ENCODE peak calls at places on chromosomes 13 and 19, in six cellular contexts. One of them, this sample, is unnamed.

GRCh38 chr13:78978381-78978998 is 319.5 kb upstream of the OBI1 start:
- DNase-seq in DND-41: peak; percentile 53
- DNase-seq in ovary: no peak
- DNase-seq in astrocyte: peak; percentile 34
- DNase-seq in neural progenitor cell: peak; percentile 65
- DNase-seq in SK-N-SH: peak; percentile 34
- DNase-seq in this sample: peak; percentile 20

GRCh38 chr19:38765214-38765613 is 8.1 kb downstream of the LGALS7 start:
- DNase-seq in DND-41: no peak
- DNase-seq in ovary: no peak
- DNase-seq in astrocyte: no peak
- DNase-seq in neural progenitor cell: no peak
- DNase-seq in SK-N-SH: no peak
- DNase-seq in this sample: no peak

GRCh38 chr13:113903361-113903760 is 39.5 kb upstream of the GAS6 start:
- DNase-seq in DND-41: no peak
- DNase-seq in ovary: no peak
- DNase-seq in astrocyte: peak; percentile 69
- DNase-seq in neural progenitor cell: no peak
- DNase-seq in SK-N-SH: no peak
- DNase-seq in this sample: no peak

GRCh38 chr19:2529473-2529918 is 53.6 kb downstream of the GADD45B start:
- DNase-seq in DND-41: no peak
- DNase-seq in ovary: no peak
- DNase-seq in astrocyte: peak; percentile 74
- DNase-seq in neural progenitor cell: no peak
- DNase-seq in SK-N-SH: no peak
- DNase-seq in this sample: no peak

GRCh38 chr19:50500060-50500752 is 10.8 kb downstream of the JOSD2 start:
- DNase-seq in DND-41: no peak
- DNase-seq in ovary: no peak
- DNase-seq in astrocyte: no peak
- DNase-seq in neural progenitor cell: peak; percentile 69
- DNase-seq in SK-N-SH: peak; percentile 84
- DNase-seq in this sample: no peak

GRCh38 chr19:55158848-55159793 is 1.6 kb upstream of the TNNI3 start:
- DNase-seq in DND-41: no peak
- DNase-seq in ovary: no peak
- DNase-seq in astrocyte: no peak
- DNase-seq in neural progenitor cell: no peak
- DNase-seq in SK-N-SH: no peak
- DNase-seq in this sample: no peak

GRCh38 chr19:17527326-17527725 is 15.9 kb downstream of the PGLS start:
- DNase-seq in DND-41: no peak
- DNase-seq in ovary: no peak
- DNase-seq in astrocyte: no peak
- DNase-seq in neural progenitor cell: no peak
- DNase-seq in SK-N-SH: no peak
- DNase-seq in this sample: no peak

GRCh38 chr19:48258350-48258749 is 2.6 kb upstream of the CARD8 start:
- DNase-seq in DND-41: peak; percentile 32
- DNase-seq in ovary: no peak
- DNase-seq in astrocyte: peak; percentile 4
- DNase-seq in neural progenitor cell: no peak
- DNase-seq in SK-N-SH: no peak
- DNase-seq in this sample: no peak

GRCh38 chr13:100235311-100235901 is 146.5 kb downstream of the PCCA start:
- DNase-seq in DND-41: no peak
- DNase-seq in ovary: no peak
- DNase-seq in astrocyte: peak; percentile 24
- DNase-seq in neural progenitor cell: peak; percentile 59
- DNase-seq in SK-N-SH: peak; percentile 51
- DNase-seq in this sample: no peak

GRCh38 chr13:36074659-36075058 is 56.5 kb downstream of the DCLK1 start:
- DNase-seq in DND-41: no peak
- DNase-seq in ovary: peak; percentile 20
- DNase-seq in astrocyte: no peak
- DNase-seq in neural progenitor cell: no peak
- DNase-seq in SK-N-SH: no peak
- DNase-seq in this sample: no peak

GRCh38 chr13:90618133-90618532 is 729.4 kb upstream of the MIR17HG start:
- DNase-seq in DND-41: no peak
- DNase-seq in ovary: no peak
- DNase-seq in astrocyte: no peak
- DNase-seq in neural progenitor cell: peak; percentile 8
- DNase-seq in SK-N-SH: no peak
- DNase-seq in this sample: no peak

GRCh38 chr13:109897988-109898623 is 111.7 kb upstream of the IRS2 start:
- DNase-seq in DND-41: no peak
- DNase-seq in ovary: no peak
- DNase-seq in astrocyte: no peak
- DNase-seq in neural progenitor cell: no peak
- DNase-seq in SK-N-SH: no peak
- DNase-seq in this sample: no peak

GRCh38 chr19:43638214-43638990 is 1.2 kb downstream of the CADM4 start:
- DNase-seq in DND-41: no peak
- DNase-seq in ovary: no peak
- DNase-seq in astrocyte: no peak
- DNase-seq in neural progenitor cell: no peak
- DNase-seq in SK-N-SH: no peak
- DNase-seq in this sample: no peak

GRCh38 chr13:76820759-76821158 is 65.4 kb downstream of the KCTD12 start:
- DNase-seq in DND-41: no peak
- DNase-seq in ovary: peak; percentile 35
- DNase-seq in astrocyte: no peak
- DNase-seq in neural progenitor cell: no peak
- DNase-seq in SK-N-SH: no peak
- DNase-seq in this sample: no peak

GRCh38 chr19:3146677-3147100 is 10.9 kb downstream of the GNA15 start:
- DNase-seq in DND-41: peak; percentile 65
- DNase-seq in ovary: no peak
- DNase-seq in astrocyte: no peak
- DNase-seq in neural progenitor cell: peak; percentile 27
- DNase-seq in SK-N-SH: peak; percentile 79
- DNase-seq in this sample: peak; percentile 80

GRCh38 chr19:1027953-1028902 is 1.8 kb downstream of the CNN2 start:
- DNase-seq in DND-41: peak; percentile 74
- DNase-seq in ovary: peak; percentile 85
- DNase-seq in astrocyte: peak; percentile 89
- DNase-seq in neural progenitor cell: peak; percentile 94
- DNase-seq in SK-N-SH: peak; percentile 86
- DNase-seq in this sample: peak; percentile 76

GRCh38 chr13:81927347-81927746 is 1586.4 kb upstream of the SPRY2 start:
- DNase-seq in DND-41: no peak
- DNase-seq in ovary: no peak
- DNase-seq in astrocyte: no peak
- DNase-seq in neural progenitor cell: peak; percentile 6
- DNase-seq in SK-N-SH: no peak
- DNase-seq in this sample: no peak

GRCh38 chr19:16371540-16371986 is 46.9 kb downstream of the KLF2 start:
- DNase-seq in DND-41: peak; percentile 89
- DNase-seq in ovary: no peak
- DNase-seq in astrocyte: no peak
- DNase-seq in neural progenitor cell: no peak
- DNase-seq in SK-N-SH: no peak
- DNase-seq in this sample: peak; percentile 86

GRCh38 chr13:46327256-46327655 is 59.8 kb downstream of the RUBCNL start:
- DNase-seq in DND-41: no peak
- DNase-seq in ovary: no peak
- DNase-seq in astrocyte: no peak
- DNase-seq in neural progenitor cell: no peak
- DNase-seq in SK-N-SH: peak; percentile 29
- DNase-seq in this sample: no peak

GRCh38 chr13:37657134-37657533 is 58.6 kb upstream of the POSTN start:
- DNase-seq in DND-41: no peak
- DNase-seq in ovary: no peak
- DNase-seq in astrocyte: peak; percentile 87
- DNase-seq in neural progenitor cell: no peak
- DNase-seq in SK-N-SH: no peak
- DNase-seq in this sample: no peak

GRCh38 chr19:19615086-19615485 is 3.4 kb downstream of the PBX4 start:
- DNase-seq in DND-41: no peak
- DNase-seq in ovary: no peak
- DNase-seq in astrocyte: peak; percentile 24
- DNase-seq in neural progenitor cell: no peak
- DNase-seq in SK-N-SH: no peak
- DNase-seq in this sample: no peak

GRCh38 chr13:100887729-100888151 is 213.1 kb upstream of the TMTC4 start:
- DNase-seq in DND-41: no peak
- DNase-seq in ovary: no peak
- DNase-seq in astrocyte: peak; percentile 76
- DNase-seq in neural progenitor cell: no peak
- DNase-seq in SK-N-SH: no peak
- DNase-seq in this sample: no peak

GRCh38 chr13:57491318-57491717 is 140.2 kb upstream of the PCDH17 start:
- DNase-seq in DND-41: no peak
- DNase-seq in ovary: no peak
- DNase-seq in astrocyte: no peak
- DNase-seq in neural progenitor cell: no peak
- DNase-seq in SK-N-SH: no peak
- DNase-seq in this sample: no peak

GRCh38 chr13:23876265-23876664 is 12.9 kb downstream of the MIPEP start:
- DNase-seq in DND-41: no peak
- DNase-seq in ovary: no peak
- DNase-seq in astrocyte: no peak
- DNase-seq in neural progenitor cell: peak; percentile 24
- DNase-seq in SK-N-SH: peak; percentile 36
- DNase-seq in this sample: no peak

GRCh38 chr13:76711515-76712182 is 174.6 kb downstream of the KCTD12 start:
- DNase-seq in DND-41: no peak
- DNase-seq in ovary: peak; percentile 31
- DNase-seq in astrocyte: peak; percentile 92
- DNase-seq in neural progenitor cell: no peak
- DNase-seq in SK-N-SH: no peak
- DNase-seq in this sample: no peak

DNA sequence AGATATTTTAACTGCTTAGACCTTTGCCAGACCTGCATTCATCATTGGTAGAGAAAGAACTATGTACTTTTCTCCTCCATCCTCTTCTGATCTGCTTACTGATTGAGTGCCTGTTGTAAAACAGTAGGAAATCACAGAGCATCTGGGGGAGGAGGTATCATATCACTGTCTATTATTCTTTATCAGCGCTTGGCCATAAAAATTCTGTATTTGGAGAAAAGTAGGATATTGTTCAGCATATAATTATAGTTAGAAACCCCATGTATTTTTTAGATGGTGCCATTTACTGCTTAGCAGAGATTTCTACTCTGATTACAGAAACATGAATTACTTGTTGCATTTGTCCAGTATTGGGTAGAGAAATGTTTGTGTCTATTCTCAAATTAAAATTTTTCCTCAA is 62.4 kb downstream of the URI1 start:
- DNase-seq in DND-41: no peak
- DNase-seq in ovary: no peak
- DNase-seq in astrocyte: no peak
- DNase-seq in neural progenitor cell: no peak
- DNase-seq in SK-N-SH: no peak
- DNase-seq in this sample: no peak
- H3K36me3 ChIP-seq in DND-41: peaks cover 31% of the 10 kb centered on the region
- H3K36me3 ChIP-seq in ovary: no peaks in the 10 kb centered on the region
- H3K36me3 ChIP-seq in astrocyte: peaks cover 13% of the 10 kb centered on the region
- H3K36me3 ChIP-seq in neural progenitor cell: peaks cover 24% of the 10 kb centered on the region
- H3K36me3 ChIP-seq in SK-N-SH: peaks cover 53% of the 10 kb centered on the region
- H3K36me3 ChIP-seq in this sample: peaks cover 10% of the 10 kb centered on the region

GRCh38 chr19:45186509-45187334 is 8.1 kb downstream of the BLOC1S3 start:
- DNase-seq in DND-41: no peak
- DNase-seq in ovary: no peak
- DNase-seq in astrocyte: no peak
- DNase-seq in neural progenitor cell: no peak
- DNase-seq in SK-N-SH: no peak
- DNase-seq in this sample: no peak
- H3K27ac ChIP-seq in DND-41: no peak overlapping the region
- H3K27ac ChIP-seq in ovary: no peak overlapping the region
- H3K27ac ChIP-seq in astrocyte: no peak overlapping the region
- H3K27ac ChIP-seq in neural progenitor cell: no peak overlapping the region
- H3K27ac ChIP-seq in SK-N-SH: no peak overlapping the region
- H3K27ac ChIP-seq in this sample: no peak overlapping the region

DNA sequence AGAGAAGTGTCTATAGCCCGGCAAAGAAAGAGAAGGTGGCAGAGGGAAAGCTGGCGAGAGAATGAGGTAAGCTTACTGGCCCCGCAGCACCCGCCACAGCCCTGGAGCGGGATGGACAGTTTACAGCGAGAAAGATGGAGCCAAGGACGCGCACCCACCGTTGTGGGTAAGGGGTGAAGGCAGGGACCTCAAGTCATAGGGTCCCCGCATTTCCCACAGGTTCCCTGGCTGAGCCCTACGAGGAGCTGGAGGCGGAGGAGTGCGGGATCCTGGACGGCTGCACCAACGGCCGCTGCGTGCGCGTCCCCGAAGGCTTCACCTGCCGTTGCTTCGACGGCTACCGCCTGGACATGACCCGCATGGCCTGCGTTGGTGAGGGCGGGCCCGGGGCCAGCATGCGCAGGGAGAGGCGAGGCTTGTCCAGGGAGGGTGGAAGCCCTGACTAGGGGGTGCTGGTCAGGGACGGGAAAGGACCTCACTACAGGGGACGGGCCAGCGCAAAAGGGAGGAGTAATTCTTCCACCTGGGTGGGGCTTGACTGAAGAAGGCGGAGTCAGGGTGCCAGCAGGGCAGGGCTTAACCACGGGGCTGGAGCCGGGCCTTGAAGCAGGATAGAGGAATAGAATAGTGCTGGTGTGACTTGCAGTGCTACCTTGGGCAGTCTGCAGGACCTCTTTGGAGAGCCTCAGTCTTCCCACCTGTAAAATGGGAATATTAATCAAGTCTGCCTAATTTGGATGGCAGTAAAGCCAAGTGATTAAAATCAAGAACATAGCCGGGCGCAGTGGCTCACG is 26.5 kb downstream of the LTBP4 start:
- DNase-seq in DND-41: no peak
- DNase-seq in ovary: no peak
- DNase-seq in astrocyte: no peak
- DNase-seq in neural progenitor cell: no peak
- DNase-seq in SK-N-SH: peak; percentile 45
- DNase-seq in this sample: no peak
- H3K36me3 ChIP-seq in DND-41: no peaks in the 10 kb centered on the region
- H3K36me3 ChIP-seq in ovary: no peaks in the 10 kb centered on the region
- H3K36me3 ChIP-seq in astrocyte: peaks cover 4% of the 10 kb centered on the region
- H3K36me3 ChIP-seq in neural progenitor cell: no peaks in the 10 kb centered on the region
- H3K36me3 ChIP-seq in SK-N-SH: no peaks in the 10 kb centered on the region
- H3K36me3 ChIP-seq in this sample: no peaks in the 10 kb centered on the region

DNA sequence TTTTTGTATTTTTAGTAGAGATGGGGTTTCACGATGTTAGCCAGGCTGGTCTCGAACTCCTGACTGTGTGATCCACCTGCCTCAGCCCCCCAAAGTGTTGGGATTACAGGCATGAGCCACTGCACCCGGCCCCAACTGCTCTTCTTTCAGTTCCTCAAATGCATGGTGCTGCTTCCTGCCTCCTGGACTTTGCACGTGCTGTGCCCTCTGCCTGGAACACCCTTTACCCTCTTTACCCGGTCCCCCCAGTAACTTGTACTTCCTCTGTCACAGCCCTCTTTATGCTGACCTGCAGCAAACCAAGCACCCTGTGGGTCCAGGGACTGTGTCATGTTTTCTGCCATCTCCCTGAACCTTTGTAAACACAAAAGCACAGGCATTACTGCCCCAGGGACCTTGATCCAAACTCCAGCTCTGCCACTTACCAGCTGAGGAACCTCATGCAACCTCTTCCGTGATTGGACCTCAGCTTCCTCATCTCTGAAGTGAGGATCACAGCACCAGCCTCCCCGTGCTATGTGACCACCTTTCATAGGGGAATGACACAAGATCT is 3.8 kb downstream of the BLVRB start:
- DNase-seq in DND-41: no peak
- DNase-seq in ovary: no peak
- DNase-seq in astrocyte: no peak
- DNase-seq in neural progenitor cell: no peak
- DNase-seq in SK-N-SH: no peak
- DNase-seq in this sample: no peak
- H3K27ac ChIP-seq in DND-41: no peak overlapping the region
- H3K27ac ChIP-seq in ovary: no peak overlapping the region
- H3K27ac ChIP-seq in astrocyte: no peak overlapping the region
- H3K27ac ChIP-seq in neural progenitor cell: no peak overlapping the region
- H3K27ac ChIP-seq in SK-N-SH: no peak overlapping the region
- H3K27ac ChIP-seq in this sample: no peak overlapping the region